ENCODE peak calls at places on chromosomes 7 and 10, in seven cellular contexts. V is Panc1, F is AG08395, N is NCI-H345, T is NCI-H2171 treated with DMSO at 0.1 percent for 48 hours, X is NCI-H226, D is neural crest cell. Q is an unnamed sample.

GRCh38 chr10:85925201-85925750 is 441.3 kb downstream of the GRID1 start:
- DNase-seq in V (no peak), F (no peak), N (no peak), T (no peak), X (no peak), D (no peak), Q (no peak)

GRCh38 chr10:105807930-105808587 is 1167.0 kb downstream of the SORCS3 start:
- DNase-seq in V (no peak), F (no peak), N (no peak), T (no peak), X (no peak), D (no peak), Q (no peak)

GRCh38 chr7:94223375-94224084 is 171.2 kb upstream of the COL1A2 start:
- DNase-seq in V (peak; percentile 39), F (peak; percentile 59), N (peak; percentile 70), T (peak; percentile 21), X (peak; percentile 9), D (peak; percentile 17), Q (no peak)

GRCh38 chr7:54563329-54563916 is 21.2 kb downstream of the VSTM2A start:
- DNase-seq in V (no peak), F (no peak), N (peak; percentile 17), T (no peak), X (no peak), D (no peak), Q (no peak)

GRCh38 chr7:50022451-50022850 is 70.6 kb downstream of the ZPBP start:
- DNase-seq in V (no peak), F (no peak), N (no peak), T (no peak), X (no peak), D (no peak), Q (no peak)

GRCh38 chr7:77415474-77415821 is 701 bp downstream of the GSAP start:
- DNase-seq in V (no peak), F (no peak), N (peak; percentile 40), T (no peak), X (no peak), D (no peak), Q (peak; percentile 79)

GRCh38 chr7:151031011-151031410 is 2.8 kb downstream of the ABCB8 start:
- DNase-seq in V (no peak), F (no peak), N (no peak), T (no peak), X (no peak), D (no peak), Q (no peak)

GRCh38 chr7:2817456-2817855 is 26.7 kb downstream of the GNA12 start:
- DNase-seq in V (no peak), F (no peak), N (no peak), T (no peak), X (no peak), D (no peak), Q (no peak)

GRCh38 chr10:13294156-13294555 is 5.7 kb downstream of the PHYH start:
- DNase-seq in V (no peak), F (no peak), N (no peak), T (no peak), X (no peak), D (no peak), Q (no peak)

GRCh38 chr7:101804642-101805401 is 12.6 kb upstream of the CUX1 start:
- DNase-seq in V (no peak), F (no peak), N (peak; percentile 9), T (no peak), X (no peak), D (no peak), Q (no peak)

GRCh38 chr10:89625041-89625765 is 19.8 kb downstream of the PANK1 start:
- DNase-seq in V (no peak), F (no peak), N (no peak), T (no peak), X (no peak), D (no peak), Q (no peak)

GRCh38 chr10:19412531-19412930 is 363.9 kb downstream of the MALRD1 start:
- DNase-seq in V (no peak), F (no peak), N (no peak), T (no peak), X (peak; percentile 4), D (no peak), Q (no peak)

GRCh38 chr7:110539216-110539615 is 551.7 kb upstream of the LRRN3 start:
- DNase-seq in V (no peak), F (no peak), N (no peak), T (no peak), X (no peak), D (no peak), Q (no peak)

GRCh38 chr7:4856336-4857056 is 5.3 kb downstream of the PAPOLB start:
- DNase-seq in V (no peak), F (no peak), N (no peak), T (peak; percentile 29), X (no peak), D (no peak), Q (no peak)

GRCh38 chr7:111018960-111019835 is 71.7 kb upstream of the LRRN3 start:
- DNase-seq in V (no peak), F (no peak), N (no peak), T (no peak), X (no peak), D (no peak), Q (no peak)

GRCh38 chr7:130224210-130224609 is 16.6 kb downstream of the SSMEM1 start:
- DNase-seq in V (no peak), F (no peak), N (no peak), T (no peak), X (no peak), D (no peak), Q (no peak)

GRCh38 chr7:151121380-151122170 is 35.3 kb downstream of the AGAP3 start:
- DNase-seq in V (no peak), F (no peak), N (no peak), T (no peak), X (no peak), D (no peak), Q (no peak)

GRCh38 chr10:74035324-74035723 is 37.4 kb downstream of the VCL start:
- DNase-seq in V (no peak), F (no peak), N (no peak), T (no peak), X (peak; percentile 34), D (no peak), Q (no peak)

GRCh38 chr7:94687810-94688209 is 31.9 kb upstream of the SGCE start:
- DNase-seq in V (no peak), F (no peak), N (no peak), T (no peak), X (peak; percentile 73), D (no peak), Q (no peak)

GRCh38 chr7:80133361-80134104 is 1.1 kb upstream of the GNAI1 start:
- DNase-seq in V (no peak), F (no peak), N (no peak), T (peak; percentile 31), X (no peak), D (no peak), Q (no peak)

GRCh38 chr7:22791204-22792158 is 31.2 kb downstream of the TOMM7 start:
- DNase-seq in V (no peak), F (peak; percentile 48), N (no peak), T (no peak), X (no peak), D (no peak), Q (no peak)

GRCh38 chr7:95871078-95871848 is 98.9 kb downstream of the DYNC1I1 start:
- DNase-seq in V (peak; percentile 38), F (peak; percentile 60), N (peak; percentile 58), T (peak; percentile 60), X (peak; percentile 27), D (peak; percentile 42), Q (no peak)

GRCh38 chr10:66505003-66505707 is 420.7 kb upstream of the LRRTM3 start:
- DNase-seq in V (no peak), F (no peak), N (no peak), T (no peak), X (peak; percentile 3), D (no peak), Q (no peak)

GRCh38 chr7:47089068-47089417 is 492.9 kb downstream of the TNS3 start:
- DNase-seq in V (no peak), F (no peak), N (no peak), T (no peak), X (no peak), D (no peak), Q (no peak)

GRCh38 chr10:97270523-97271154 is 21.8 kb downstream of the ARHGAP19 start:
- DNase-seq in V (no peak), F (no peak), N (no peak), T (no peak), X (no peak), D (no peak), Q (no peak)

GRCh38 chr7:41573881-41574280 is 129.0 kb downstream of the INHBA start:
- DNase-seq in V (no peak), F (no peak), N (no peak), T (no peak), X (peak; percentile 62), D (no peak), Q (no peak)

GRCh38 chr7:127609297-127609696 is 8.6 kb downstream of the PAX4 start:
- DNase-seq in V (no peak), F (no peak), N (no peak), T (no peak), X (no peak), D (no peak), Q (no peak)

GRCh38 chr7:134514106-134514505 is 13.3 kb upstream of the AKR1B10 start:
- DNase-seq in V (no peak), F (no peak), N (no peak), T (no peak), X (no peak), D (no peak), Q (no peak)

GRCh38 chr7:137944168-137944567 is 57.7 kb downstream of the CREB3L2 start:
- DNase-seq in V (no peak), F (no peak), N (no peak), T (no peak), X (no peak), D (no peak), Q (no peak)

GRCh38 chr10:93465806-93466675 is 16.1 kb downstream of the MYOF start:
- DNase-seq in V (peak; percentile 91), F (peak; percentile 93), N (peak; percentile 67), T (peak; percentile 89), X (peak; percentile 99), D (no peak), Q (no peak)

GRCh38 chr10:49500420-49500819 is 38.5 kb downstream of the ERCC6 start:
- DNase-seq in V (no peak), F (no peak), N (no peak), T (peak; percentile 92), X (peak; percentile 4), D (no peak), Q (no peak)

GRCh38 chr10:97087296-97087695 is 98.5 kb downstream of the SLIT1 start:
- DNase-seq in V (no peak), F (no peak), N (no peak), T (no peak), X (no peak), D (no peak), Q (no peak)

GRCh38 chr10:9579110-9579705 is 1438.5 kb upstream of the CELF2 start:
- DNase-seq in V (no peak), F (no peak), N (no peak), T (no peak), X (no peak), D (no peak), Q (no peak)

Q was measured in B cell.